ENCODE peak calls at places on chromosomes 13 and 19, in seven cellular contexts. N is right atrium auricular region; P is ovary; J is CD8-positive, alpha-beta memory T cell; G is body of pancreas; B is right cardiac atrium; T is tibial artery. F is an unnamed sample. For H3K27me3, the result is how much of the 10 kb centered on the place peaks cover.

GRCh38 chr19:11256189-11256588 is 6.1 kb downstream of the DOCK6 start:
- DNase-seq in N (no peak), P (peak), J (no peak), G (peak), B (peak), T (no peak), F (peak)

GRCh38 chr19:45922281-45922680 is 7.7 kb upstream of the NANOS2 start:
- DNase-seq in N (no peak), P (no peak), J (no peak), G (no peak), B (no peak), T (no peak), F (no peak)

GRCh38 chr13:99610702-99611289 is 109.5 kb downstream of the TM9SF2 start:
- DNase-seq in N (no peak), P (no peak), J (no peak), G (no peak), B (no peak), T (no peak), F (no peak)

GRCh38 chr19:49890349-49891311 is 6.1 kb downstream of the IL4I1 start:
- DNase-seq in N (no peak), P (no peak), J (peak), G (peak), B (peak), T (no peak), F (no peak)

GRCh38 chr19:7620442-7621412 is 8.6 kb downstream of the XAB2 start:
- DNase-seq in N (no peak), P (no peak), J (no peak), G (no peak), B (peak), T (no peak), F (no peak)

GRCh38 chr13:45162821-45163220 is 38.0 kb downstream of the KCTD4 start:
- DNase-seq in N (no peak), P (no peak), J (no peak), G (no peak), B (no peak), T (no peak), F (no peak)

GRCh38 chr13:27461940-27462584 is 11.7 kb upstream of the MTIF3 start:
- DNase-seq in N (no peak), P (no peak), J (no peak), G (no peak), B (no peak), T (no peak), F (no peak)

GRCh38 chr13:65615506-65615905 is 1614.6 kb downstream of the PCDH9 start:
- DNase-seq in N (no peak), P (no peak), J (no peak), G (no peak), B (no peak), T (no peak), F (no peak)

GRCh38 chr19:533485-534058 is 2.0 kb downstream of the CDC34 start:
- DNase-seq in N (no peak), P (no peak), J (no peak), G (no peak), B (peak), T (no peak), F (no peak)

GRCh38 chr13:48253849-48254248 is 20.8 kb downstream of the ITM2B start:
- DNase-seq in N (no peak), P (no peak), J (no peak), G (no peak), B (no peak), T (no peak), F (no peak)

GRCh38 chr13:48252176-48252575 is 19.2 kb downstream of the ITM2B start:
- DNase-seq in N (no peak), P (no peak), J (no peak), G (no peak), B (peak), T (no peak), F (no peak)

GRCh38 chr13:48246097-48246496 is 13.1 kb downstream of the ITM2B start:
- DNase-seq in N (no peak), P (no peak), J (no peak), G (no peak), B (no peak), T (no peak), F (no peak)

GRCh38 chr13:48251616-48252081 is 18.6 kb downstream of the ITM2B start:
- DNase-seq in N (no peak), P (no peak), J (no peak), G (no peak), B (peak), T (no peak), F (peak)

GRCh38 chr13:48249018-48249417 is 16.0 kb downstream of the ITM2B start:
- DNase-seq in N (no peak), P (no peak), J (no peak), G (no peak), B (no peak), T (no peak), F (no peak)
- H3K4me3 ChIP-seq in N (no peak), P (no peak), J (no peak), G (no peak), B (no peak), T (no peak), F (no peak)

DNA sequence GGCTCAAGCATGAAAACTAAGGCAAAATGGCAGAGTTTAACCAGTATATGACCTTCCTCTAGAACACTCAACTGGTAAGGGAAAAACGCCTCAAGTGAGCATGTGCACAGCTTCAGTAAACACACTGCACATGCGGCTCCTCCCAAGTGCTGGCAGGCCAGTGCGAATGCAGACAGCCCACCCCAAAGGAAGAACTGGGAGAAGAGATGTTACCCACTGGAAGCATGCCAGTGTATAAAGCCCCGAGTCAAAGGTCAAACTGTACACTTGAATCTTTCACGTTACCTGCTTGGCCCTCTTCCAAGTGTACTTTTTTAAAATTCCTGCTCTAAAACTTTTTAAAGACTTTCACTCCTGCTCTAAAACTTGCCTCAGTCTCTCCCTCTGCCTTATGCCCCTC is 19.2 kb upstream of the RCBTB1 start:
- DNase-seq in N (no peak), P (no peak), J (no peak), G (peak), B (no peak), T (no peak), F (no peak)
- H3K27me3 ChIP-seq in N (under half), P (under half), J (under half), G (under half), B (under half), T (under half), F (under half)

GRCh38 chr19:54573330-54573872 is at the start of gene LILRA2:
- DNase-seq in N (no peak), P (no peak), J (no peak), G (no peak), B (no peak), T (no peak), F (no peak)

GRCh38 chr19:54576411-54576976 is 2.9 kb downstream of the LILRA2 start:
- DNase-seq in N (no peak), P (no peak), J (no peak), G (no peak), B (no peak), T (no peak), F (no peak)

GRCh38 chr19:54574051-54574450 is 461 bp downstream of the LILRA2 start:
- DNase-seq in N (no peak), P (no peak), J (no peak), G (no peak), B (no peak), T (no peak), F (no peak)

GRCh38 chr19:54572696-54573311 is 786 bp upstream of the LILRA2 start:
- DNase-seq in N (no peak), P (no peak), J (no peak), G (no peak), B (no peak), T (no peak), F (no peak)

DNA sequence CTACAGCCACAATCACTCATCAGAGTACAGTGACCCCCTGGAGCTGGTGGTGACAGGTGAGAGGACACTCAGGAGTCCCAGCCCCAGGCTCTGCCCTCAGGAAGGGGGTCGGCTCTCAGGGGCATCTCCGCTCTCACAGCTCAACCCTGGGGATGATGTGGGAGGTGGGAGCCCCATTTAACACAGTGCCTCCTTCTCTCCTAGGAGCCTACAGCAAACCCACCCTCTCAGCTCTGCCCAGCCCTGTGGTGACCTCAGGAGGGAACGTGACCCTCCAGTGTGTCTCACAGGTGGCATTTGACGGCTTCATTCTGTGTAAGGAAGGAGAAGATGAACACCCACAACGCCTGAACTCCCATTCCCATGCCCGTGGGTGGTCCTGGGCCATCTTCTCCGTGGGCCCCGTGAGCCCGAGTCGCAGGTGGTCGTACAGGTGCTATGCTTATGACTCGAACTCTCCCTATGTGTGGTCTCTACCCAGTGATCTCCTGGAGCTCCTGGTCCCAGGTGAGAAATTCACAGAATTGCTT is 1.0 kb downstream of the LILRA2 start:
- DNase-seq in N (no peak), P (no peak), J (no peak), G (no peak), B (no peak), T (no peak), F (no peak)
- H3K4me3 ChIP-seq in N (no peak), P (no peak), J (no peak), G (no peak), B (no peak), T (no peak), F (peak)

DNA sequence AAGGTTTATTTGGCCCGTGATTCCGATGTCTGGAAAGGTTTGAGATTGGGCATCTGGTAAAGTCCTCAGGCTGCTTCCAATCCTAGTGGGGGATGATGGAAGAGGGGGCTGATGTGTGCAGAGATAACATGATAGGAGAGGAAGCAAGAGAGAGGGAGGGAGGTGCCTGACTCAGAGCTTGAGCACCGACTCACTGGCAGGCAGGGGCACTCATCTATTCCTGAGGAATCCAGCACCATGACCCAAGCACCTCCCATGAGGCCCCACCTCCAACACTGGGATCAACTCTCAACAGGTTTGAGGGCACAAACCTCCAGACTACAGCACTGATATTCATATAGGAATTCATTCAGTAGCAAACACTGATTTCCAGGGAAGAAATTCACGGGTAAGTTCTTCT is 5.6 kb upstream of the SIGLEC9 start:
- DNase-seq in N (no peak), P (no peak), J (no peak), G (no peak), B (no peak), T (no peak), F (no peak)
- H3K27me3 ChIP-seq in N (under half), P (under half), J (under half), G (under half), B (under half), T (under half), F (under half)

GRCh38 chr19:43474986-43475705 is 9.7 kb upstream of the LYPD3 start:
- DNase-seq in N (peak), P (peak), J (peak), G (peak), B (peak), T (peak), F (peak)
- H3K4me3 ChIP-seq in N (peak), P (peak), J (peak), G (no peak), B (peak), T (peak), F (peak)